ENCODE peak calls at places on chromosomes 11 and 22, in eight cellular contexts. R is keratinocyte, V is cardiac muscle cell, Z is suprapubic skin, C is body of pancreas, B is B cell, O is upper lobe of right lung, Y is heart right ventricle. D is an unnamed sample.

GRCh38 chr11:73538381-73538872 is 59.5 kb downstream of the FAM168A start:
- DNase-seq in R (no peak), V (no peak), Z (no peak), C (no peak), B (no peak), O (no peak), Y (no peak), D (peak; percentile 74)

GRCh38 chr22:38706885-38707180 is 1.1 kb downstream of the GTPBP1 start:
- DNase-seq in R (no peak), V (no peak), Z (no peak), C (no peak), B (no peak), O (no peak), Y (no peak), D (no peak)

GRCh38 chr22:30182365-30182764 is 64.2 kb downstream of the LIF start:
- DNase-seq in R (no peak), V (no peak), Z (no peak), C (no peak), B (no peak), O (no peak), Y (no peak), D (no peak)

GRCh38 chr11:14537134-14537599 is 17.0 kb upstream of the PSMA1 start:
- DNase-seq in R (no peak), V (peak; percentile 38), Z (no peak), C (peak; percentile 53), B (no peak), O (no peak), Y (peak; percentile 28), D (peak; percentile 61)

GRCh38 chr11:72750086-72750485 is 2.1 kb downstream of the ARAP1 start:
- DNase-seq in R (no peak), V (no peak), Z (no peak), C (no peak), B (no peak), O (no peak), Y (no peak), D (no peak)

GRCh38 chr11:70742553-70743291 is 344.4 kb downstream of the CTTN start:
- DNase-seq in R (no peak), V (peak; percentile 84), Z (no peak), C (peak; percentile 75), B (no peak), O (peak; percentile 54), Y (no peak), D (no peak)

GRCh38 chr11:79507726-79508125 is 66.9 kb upstream of the TENM4 start:
- DNase-seq in R (no peak), V (no peak), Z (no peak), C (no peak), B (no peak), O (no peak), Y (no peak), D (no peak)

GRCh38 chr11:35917676-35918075 is 26.2 kb upstream of the LDLRAD3 start:
- DNase-seq in R (no peak), V (no peak), Z (no peak), C (no peak), B (no peak), O (no peak), Y (no peak), D (peak; percentile 85)

GRCh38 chr22:19958083-19959042 is 16.7 kb upstream of the TXNRD2 start:
- DNase-seq in R (no peak), V (no peak), Z (peak; percentile 58), C (no peak), B (no peak), O (no peak), Y (no peak), D (no peak)

GRCh38 chr11:117950320-117950719 is 21.1 kb upstream of the TMPRSS13 start:
- DNase-seq in R (no peak), V (peak; percentile 27), Z (no peak), C (peak; percentile 24), B (peak; percentile 77), O (no peak), Y (no peak), D (peak; percentile 38)

GRCh38 chr11:898540-899190 is 11.9 kb downstream of the CHID1 start:
- DNase-seq in R (no peak), V (peak; percentile 41), Z (no peak), C (no peak), B (no peak), O (no peak), Y (no peak), D (no peak)

GRCh38 chr11:64536396-64536935 is 54.6 kb upstream of the SLC22A12 start:
- DNase-seq in R (no peak), V (no peak), Z (peak; percentile 39), C (no peak), B (no peak), O (no peak), Y (no peak), D (no peak)

GRCh38 chr11:46243796-46244109 is 33.7 kb upstream of the CREB3L1 start:
- DNase-seq in R (no peak), V (no peak), Z (no peak), C (no peak), B (no peak), O (no peak), Y (no peak), D (no peak)

GRCh38 chr22:29105468-29105867 is 32.6 kb downstream of the KREMEN1 start:
- DNase-seq in R (no peak), V (no peak), Z (no peak), C (no peak), B (no peak), O (no peak), Y (no peak), D (no peak)

GRCh38 chr11:528815-529728 is 6.3 kb downstream of the HRAS start:
- DNase-seq in R (no peak), V (no peak), Z (no peak), C (no peak), B (no peak), O (peak; percentile 61), Y (no peak), D (no peak)

GRCh38 chr11:104043678-104044239 is 7.3 kb downstream of the DDI1 start:
- DNase-seq in R (no peak), V (no peak), Z (no peak), C (no peak), B (no peak), O (no peak), Y (no peak), D (no peak)

GRCh38 chr22:49413551-49413950 is 414.1 kb downstream of the BRD1 start:
- DNase-seq in R (no peak), V (no peak), Z (peak; percentile 29), C (no peak), B (no peak), O (no peak), Y (no peak), D (no peak)

GRCh38 chr11:134656861-134657540 is 245.0 kb upstream of the B3GAT1 start:
- DNase-seq in R (no peak), V (no peak), Z (no peak), C (no peak), B (no peak), O (peak; percentile 60), Y (peak; percentile 1), D (no peak)

GRCh38 chr11:46463701-46464100 is 72.1 kb upstream of the CHRM4 start:
- DNase-seq in R (no peak), V (no peak), Z (no peak), C (no peak), B (no peak), O (no peak), Y (no peak), D (no peak)

GRCh38 chr11:86103808-86104207 is 34.9 kb upstream of the PICALM start:
- DNase-seq in R (no peak), V (no peak), Z (no peak), C (no peak), B (no peak), O (no peak), Y (no peak), D (no peak)

GRCh38 chr11:125165111-125165663 is 636 bp downstream of the PKNOX2 start:
- DNase-seq in R (no peak), V (peak; percentile 66), Z (no peak), C (peak; percentile 34), B (no peak), O (peak; percentile 70), Y (no peak), D (no peak)

GRCh38 chr11:13965337-13965736 is 2.8 kb downstream of the SPON1 start:
- DNase-seq in R (no peak), V (peak; percentile 28), Z (no peak), C (no peak), B (no peak), O (no peak), Y (no peak), D (no peak)

GRCh38 chr11:114051558-114051957 is 8.0 kb upstream of the ZBTB16 start:
- DNase-seq in R (no peak), V (no peak), Z (no peak), C (no peak), B (no peak), O (no peak), Y (no peak), D (no peak)
- TF ChIP-seq CTCF in R (no peak), V (no peak), Z (no peak), C (no peak), B (no peak), O (no peak), Y (no peak), D (no peak)

GRCh38 chr11:43021466-43021865 is 290.3 kb upstream of the API5 start:
- DNase-seq in R (no peak), V (peak; percentile 19), Z (no peak), C (no peak), B (no peak), O (no peak), Y (no peak), D (peak; percentile 13)
- TF ChIP-seq CTCF in R (no peak), V (no peak), Z (no peak), C (no peak), B (peak; percentile 8), O (no peak), Y (peak; percentile 48), D (peak; percentile 25)

DNA sequence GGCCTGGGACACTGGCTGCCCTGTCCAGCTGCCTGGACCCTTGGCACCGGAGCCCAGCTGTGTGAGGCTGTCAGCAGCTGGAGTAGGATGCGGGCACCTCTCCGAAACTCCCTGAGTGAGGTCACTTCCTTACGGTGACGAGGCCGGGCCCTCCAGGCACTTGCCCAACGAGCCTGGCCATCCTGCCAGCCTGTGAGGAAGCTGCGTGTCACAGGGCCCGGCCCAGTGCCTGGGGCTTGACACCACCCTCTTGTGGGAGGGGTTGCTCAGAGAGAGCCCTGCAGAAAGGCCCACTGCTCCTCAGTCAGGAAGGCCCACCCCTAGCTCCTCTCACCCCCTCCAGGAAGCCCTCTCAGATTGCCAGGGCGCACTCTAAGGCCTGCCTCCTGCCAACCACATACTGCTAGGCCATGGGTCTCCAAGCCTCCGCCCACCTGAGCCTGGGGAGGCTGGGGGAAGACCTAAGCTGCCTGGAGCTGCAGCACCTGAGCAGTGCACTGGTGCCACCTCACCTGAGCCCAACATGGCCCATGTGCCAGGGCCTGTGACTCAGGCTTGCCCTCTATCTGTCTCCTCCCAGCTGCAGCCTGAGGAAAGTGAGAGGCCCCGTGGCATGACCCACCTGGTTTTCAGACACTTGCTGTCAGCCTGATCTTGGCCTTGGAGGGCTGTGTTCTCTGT is 4.3 kb upstream of the PHLDA2 start:
- DNase-seq in R (peak; percentile 96), V (no peak), Z (peak; percentile 89), C (peak; percentile 78), B (no peak), O (peak; percentile 94), Y (peak; percentile 39), D (peak; percentile 87)
- TF ChIP-seq CTCF in R (no peak), V (no peak), Z (no peak), C (no peak), B (no peak), O (no peak), Y (no peak), D (peak; percentile 20)

DNA sequence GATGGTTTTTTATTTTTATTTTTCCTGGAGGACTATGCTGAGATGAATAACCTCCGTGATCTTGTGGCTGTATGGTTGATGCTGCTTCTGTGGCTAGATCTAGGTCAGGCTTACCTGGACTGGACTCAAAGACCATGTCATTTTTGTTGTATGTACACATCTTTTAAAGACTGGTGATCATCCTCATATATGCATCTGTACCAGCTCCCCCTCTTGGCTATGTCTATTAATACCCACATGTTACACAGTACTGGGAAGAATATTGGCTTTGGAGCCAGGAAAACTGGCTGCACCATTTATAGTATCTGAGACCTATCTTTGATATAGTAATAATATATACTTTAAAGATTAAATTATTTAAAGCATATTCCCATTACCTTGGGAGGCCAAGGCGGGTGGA is 18.4 kb upstream of the PITPNB start:
- DNase-seq in R (no peak), V (no peak), Z (no peak), C (no peak), B (no peak), O (no peak), Y (no peak), D (no peak)
- TF ChIP-seq CTCF in R (no peak), V (peak; percentile 29), Z (no peak), C (no peak), B (no peak), O (no peak), Y (peak; percentile 16), D (no peak)

D was measured in MM.1S.